ENCODE peak calls at places on chromosomes 3 and 15, in five cellular contexts. One of them, this sample, is unnamed.

GRCh38 chr15:69666441-69666882 is 213.8 kb downstream of the RPLP1 start:
- DNase-seq in adipocyte: peak; percentile 2
- DNase-seq in mammary epithelial cell: peak; percentile 27
- DNase-seq in Karpas-422: no peak
- DNase-seq in endodermal cell: no peak
- DNase-seq in this sample: no peak

GRCh38 chr3:16548721-16549120 is 35.2 kb upstream of the RFTN1 start:
- DNase-seq in Karpas-422: no peak
- DNase-seq in endodermal cell: no peak
- DNase-seq in mammary epithelial cell: peak; percentile 93
- DNase-seq in adipocyte: peak; percentile 23
- DNase-seq in this sample: peak; percentile 72

GRCh38 chr3:194276768-194277546 is 74.2 kb downstream of the CPN2 start:
- DNase-seq in mammary epithelial cell: no peak
- DNase-seq in endodermal cell: peak; percentile 66
- DNase-seq in adipocyte: peak; percentile 53
- DNase-seq in Karpas-422: no peak
- DNase-seq in this sample: no peak

GRCh38 chr3:126753191-126754160 is 49.4 kb downstream of the CHCHD6 start:
- DNase-seq in endodermal cell: no peak
- DNase-seq in mammary epithelial cell: peak; percentile 88
- DNase-seq in Karpas-422: no peak
- DNase-seq in adipocyte: peak; percentile 80
- DNase-seq in this sample: no peak

GRCh38 chr3:35908366-35909232 is 269.3 kb downstream of the ARPP21 start:
- DNase-seq in Karpas-422: peak; percentile 88
- DNase-seq in adipocyte: peak; percentile 90
- DNase-seq in mammary epithelial cell: peak; percentile 41
- DNase-seq in endodermal cell: peak; percentile 91
- DNase-seq in this sample: peak; percentile 80

GRCh38 chr3:104909188-104909587 is 457.5 kb upstream of the ALCAM start:
- DNase-seq in Karpas-422: no peak
- DNase-seq in endodermal cell: no peak
- DNase-seq in adipocyte: peak; percentile 75
- DNase-seq in mammary epithelial cell: peak; percentile 44
- DNase-seq in this sample: peak; percentile 79

GRCh38 chr3:38587548-38588131 is 61.8 kb downstream of the SCN5A start:
- DNase-seq in mammary epithelial cell: no peak
- DNase-seq in endodermal cell: peak; percentile 42
- DNase-seq in adipocyte: no peak
- DNase-seq in Karpas-422: no peak
- DNase-seq in this sample: no peak

GRCh38 chr3:172511783-172512357 is 11.4 kb downstream of the TNFSF10 start:
- DNase-seq in endodermal cell: no peak
- DNase-seq in Karpas-422: no peak
- DNase-seq in mammary epithelial cell: no peak
- DNase-seq in adipocyte: no peak
- DNase-seq in this sample: no peak

GRCh38 chr3:188037116-188037718 is 116.7 kb upstream of the LPP start:
- DNase-seq in mammary epithelial cell: peak; percentile 48
- DNase-seq in endodermal cell: peak; percentile 76
- DNase-seq in adipocyte: peak; percentile 19
- DNase-seq in Karpas-422: no peak
- DNase-seq in this sample: no peak

GRCh38 chr15:94119923-94120775 is 111.2 kb upstream of the MCTP2 start:
- DNase-seq in endodermal cell: peak; percentile 84
- DNase-seq in mammary epithelial cell: peak; percentile 75
- DNase-seq in adipocyte: peak; percentile 88
- DNase-seq in Karpas-422: peak; percentile 92
- DNase-seq in this sample: peak; percentile 52

GRCh38 chr3:30511524-30512278 is 94.7 kb upstream of the TGFBR2 start:
- DNase-seq in adipocyte: peak; percentile 95
- DNase-seq in endodermal cell: no peak
- DNase-seq in mammary epithelial cell: peak; percentile 97
- DNase-seq in Karpas-422: no peak
- DNase-seq in this sample: peak; percentile 97

GRCh38 chr3:134803051-134803505 is 8.0 kb downstream of the EPHB1 start:
- DNase-seq in Karpas-422: no peak
- DNase-seq in mammary epithelial cell: no peak
- DNase-seq in adipocyte: no peak
- DNase-seq in endodermal cell: peak; percentile 66
- DNase-seq in this sample: no peak

GRCh38 chr3:25033407-25034029 is 394.5 kb upstream of the RARB start:
- DNase-seq in endodermal cell: peak; percentile 87
- DNase-seq in adipocyte: peak; percentile 50
- DNase-seq in mammary epithelial cell: peak; percentile 35
- DNase-seq in Karpas-422: peak; percentile 88
- DNase-seq in this sample: no peak

GRCh38 chr3:17075907-17076306 is 191.2 kb downstream of the PLCL2 start:
- DNase-seq in mammary epithelial cell: no peak
- DNase-seq in adipocyte: no peak
- DNase-seq in Karpas-422: no peak
- DNase-seq in endodermal cell: no peak
- DNase-seq in this sample: no peak

GRCh38 chr3:87702600-87702999 is 356.2 kb downstream of the CGGBP1 start:
- DNase-seq in adipocyte: no peak
- DNase-seq in endodermal cell: no peak
- DNase-seq in Karpas-422: no peak
- DNase-seq in mammary epithelial cell: no peak
- DNase-seq in this sample: no peak

GRCh38 chr3:119104031-119104430 is 41.9 kb upstream of the TEX55 start:
- DNase-seq in endodermal cell: no peak
- DNase-seq in adipocyte: no peak
- DNase-seq in mammary epithelial cell: no peak
- DNase-seq in Karpas-422: no peak
- DNase-seq in this sample: no peak

GRCh38 chr15:95296626-95297025 is 1033.9 kb upstream of the NR2F2 start:
- DNase-seq in endodermal cell: no peak
- DNase-seq in mammary epithelial cell: no peak
- DNase-seq in adipocyte: no peak
- DNase-seq in Karpas-422: no peak
- DNase-seq in this sample: no peak

GRCh38 chr15:74831813-74832495 is 5.5 kb downstream of the CPLX3 start:
- DNase-seq in mammary epithelial cell: no peak
- DNase-seq in adipocyte: no peak
- DNase-seq in Karpas-422: no peak
- DNase-seq in endodermal cell: no peak
- DNase-seq in this sample: no peak

GRCh38 chr3:168467085-168467714 is 371.5 kb upstream of the GOLIM4 start:
- DNase-seq in adipocyte: peak; percentile 85
- DNase-seq in mammary epithelial cell: peak; percentile 9
- DNase-seq in endodermal cell: peak; percentile 59
- DNase-seq in Karpas-422: no peak
- DNase-seq in this sample: peak; percentile 54

GRCh38 chr3:119631529-119631928 is 28.9 kb downstream of the POPDC2 start:
- DNase-seq in endodermal cell: no peak
- DNase-seq in Karpas-422: no peak
- DNase-seq in mammary epithelial cell: no peak
- DNase-seq in adipocyte: peak; percentile 5
- DNase-seq in this sample: no peak

GRCh38 chr15:77107068-77107467 is 36.2 kb upstream of the TSPAN3 start:
- DNase-seq in mammary epithelial cell: no peak
- DNase-seq in endodermal cell: no peak
- DNase-seq in Karpas-422: no peak
- DNase-seq in adipocyte: peak; percentile 45
- DNase-seq in this sample: peak; percentile 11

GRCh38 chr15:61731081-61731480 is 329.2 kb downstream of the VPS13C start:
- DNase-seq in mammary epithelial cell: no peak
- DNase-seq in Karpas-422: no peak
- DNase-seq in endodermal cell: no peak
- DNase-seq in adipocyte: no peak
- DNase-seq in this sample: no peak

GRCh38 chr3:175432338-175433025 is 573.3 kb downstream of the NAALADL2 start:
- DNase-seq in endodermal cell: no peak
- DNase-seq in mammary epithelial cell: no peak
- DNase-seq in Karpas-422: no peak
- DNase-seq in adipocyte: peak; percentile 65
- DNase-seq in this sample: peak; percentile 57

GRCh38 chr3:127524300-127524896 is 66.1 kb downstream of the TPRA1 start:
- DNase-seq in Karpas-422: peak; percentile 6
- DNase-seq in adipocyte: no peak
- DNase-seq in mammary epithelial cell: no peak
- DNase-seq in endodermal cell: no peak
- DNase-seq in this sample: no peak

GRCh38 chr3:162491957-162492356 is 995.3 kb downstream of the OTOL1 start:
- DNase-seq in endodermal cell: no peak
- DNase-seq in adipocyte: peak; percentile 54
- DNase-seq in Karpas-422: no peak
- DNase-seq in mammary epithelial cell: no peak
- DNase-seq in this sample: peak; percentile 14

GRCh38 chr15:43370975-43371974 is at the start of the genes TUBGCP4 and ZSCAN29:
- DNase-seq in adipocyte: peak; percentile 91
- DNase-seq in mammary epithelial cell: peak; percentile 64
- DNase-seq in Karpas-422: peak; percentile 96
- DNase-seq in endodermal cell: peak; percentile 97
- DNase-seq in this sample: peak; percentile 59

GRCh38 chr15:101578443-101578894 is 73.7 kb downstream of the TM2D3 start:
- DNase-seq in endodermal cell: peak; percentile 86
- DNase-seq in adipocyte: no peak
- DNase-seq in Karpas-422: peak; percentile 61
- DNase-seq in mammary epithelial cell: peak; percentile 28
- DNase-seq in this sample: no peak

GRCh38 chr3:178583963-178584575 is 47.8 kb downstream of the KCNMB2 start:
- DNase-seq in endodermal cell: no peak
- DNase-seq in adipocyte: no peak
- DNase-seq in Karpas-422: no peak
- DNase-seq in mammary epithelial cell: no peak
- DNase-seq in this sample: no peak

GRCh38 chr3:32614956-32615355 is 44.3 kb upstream of the DYNC1LI1 start:
- DNase-seq in Karpas-422: no peak
- DNase-seq in endodermal cell: no peak
- DNase-seq in mammary epithelial cell: peak; percentile 6
- DNase-seq in adipocyte: peak; percentile 57
- DNase-seq in this sample: peak; percentile 57

GRCh38 chr3:152176998-152177397 is 91.7 kb upstream of the MBNL1 start:
- DNase-seq in mammary epithelial cell: no peak
- DNase-seq in Karpas-422: no peak
- DNase-seq in endodermal cell: no peak
- DNase-seq in adipocyte: no peak
- DNase-seq in this sample: peak; percentile 12
- H3K4me3 ChIP-seq in mammary epithelial cell: no peak overlapping the region
- H3K4me3 ChIP-seq in Karpas-422: no peak overlapping the region
- H3K4me3 ChIP-seq in endodermal cell: no peak overlapping the region
- H3K4me3 ChIP-seq in adipocyte: no peak overlapping the region
- H3K4me3 ChIP-seq in this sample: no peak overlapping the region

GRCh38 chr15:28094732-28095521 is 4.2 kb downstream of the OCA2 start:
- DNase-seq in endodermal cell: peak; percentile 86
- DNase-seq in adipocyte: no peak
- DNase-seq in Karpas-422: no peak
- DNase-seq in mammary epithelial cell: no peak
- DNase-seq in this sample: no peak

GRCh38 chr15:28096720-28097431 is 2.2 kb downstream of the OCA2 start:
- DNase-seq in Karpas-422: no peak
- DNase-seq in adipocyte: peak; percentile 44
- DNase-seq in mammary epithelial cell: no peak
- DNase-seq in endodermal cell: peak; percentile 79
- DNase-seq in this sample: peak; percentile 47

GRCh38 chr15:28097656-28098359 is 1.3 kb downstream of the OCA2 start:
- DNase-seq in endodermal cell: peak; percentile 36
- DNase-seq in adipocyte: no peak
- DNase-seq in Karpas-422: no peak
- DNase-seq in mammary epithelial cell: no peak
- DNase-seq in this sample: no peak

GRCh38 chr15:28098360-28098765 is 752 bp downstream of the OCA2 start:
- DNase-seq in endodermal cell: no peak
- DNase-seq in Karpas-422: no peak
- DNase-seq in mammary epithelial cell: no peak
- DNase-seq in adipocyte: peak; percentile 7
- DNase-seq in this sample: no peak

DNA sequence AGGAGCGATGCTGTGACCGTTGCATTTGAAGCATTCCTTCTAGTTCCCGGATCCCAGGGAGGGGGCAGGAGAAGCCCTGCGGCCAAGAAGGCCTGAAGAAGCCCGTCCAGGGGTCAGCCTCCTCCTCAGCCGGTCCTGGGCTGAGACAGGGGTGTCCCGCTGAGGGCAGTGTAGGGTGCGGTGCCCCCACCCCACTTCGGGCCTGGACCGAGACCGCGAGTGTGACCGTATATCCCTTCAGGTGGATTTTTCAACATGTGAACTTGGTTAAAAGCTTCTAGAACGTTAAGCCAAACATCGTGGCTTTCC is 2.8 kb downstream of the OCA2 start:
- DNase-seq in Karpas-422: no peak
- DNase-seq in endodermal cell: no peak
- DNase-seq in mammary epithelial cell: no peak
- DNase-seq in adipocyte: no peak
- DNase-seq in this sample: peak; percentile 41
- H3K4me3 ChIP-seq in Karpas-422: no peak overlapping the region
- H3K4me3 ChIP-seq in endodermal cell: peak overlapping the region; percentile 68
- H3K4me3 ChIP-seq in mammary epithelial cell: peak overlapping the region; percentile 39
- H3K4me3 ChIP-seq in adipocyte: peak overlapping the region; percentile 78
- H3K4me3 ChIP-seq in this sample: peak overlapping the region; percentile 42

DNA sequence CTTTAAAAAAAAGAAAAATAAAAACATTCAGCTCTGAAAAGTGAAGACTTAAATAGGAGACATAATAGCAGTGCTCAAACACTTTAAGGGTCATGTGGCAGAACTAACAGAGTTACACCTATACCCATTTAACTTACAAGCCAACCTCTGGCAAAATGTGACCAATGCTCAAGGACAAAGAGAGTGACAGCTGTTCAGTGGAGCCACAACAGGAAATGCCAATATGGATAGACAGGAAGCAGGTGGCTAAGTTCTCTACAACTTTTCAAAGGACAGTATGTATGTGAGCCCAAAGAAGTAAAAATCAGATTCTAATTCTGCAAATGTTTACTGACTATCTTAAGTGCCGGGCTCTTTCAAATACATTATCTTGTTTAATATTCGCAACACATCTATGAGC is 3.4 kb downstream of the TMCC1 start:
- DNase-seq in adipocyte: no peak
- DNase-seq in Karpas-422: no peak
- DNase-seq in mammary epithelial cell: no peak
- DNase-seq in endodermal cell: no peak
- DNase-seq in this sample: no peak
- H3K4me3 ChIP-seq in adipocyte: no peak overlapping the region
- H3K4me3 ChIP-seq in Karpas-422: no peak overlapping the region
- H3K4me3 ChIP-seq in mammary epithelial cell: no peak overlapping the region
- H3K4me3 ChIP-seq in endodermal cell: peak overlapping the region; percentile 93
- H3K4me3 ChIP-seq in this sample: no peak overlapping the region

GRCh38 chr3:116001063-116001765 is 377.9 kb downstream of the GAP43 start:
- DNase-seq in Karpas-422: no peak
- DNase-seq in mammary epithelial cell: peak; percentile 8
- DNase-seq in endodermal cell: no peak
- DNase-seq in adipocyte: peak; percentile 34
- DNase-seq in this sample: no peak

GRCh38 chr3:115996420-115997108 is 373.3 kb downstream of the GAP43 start:
- DNase-seq in adipocyte: no peak
- DNase-seq in endodermal cell: no peak
- DNase-seq in Karpas-422: no peak
- DNase-seq in mammary epithelial cell: no peak
- DNase-seq in this sample: no peak

GRCh38 chr3:116000315-116000714 is 377.0 kb downstream of the GAP43 start:
- DNase-seq in Karpas-422: no peak
- DNase-seq in adipocyte: peak; percentile 66
- DNase-seq in mammary epithelial cell: peak; percentile 95
- DNase-seq in endodermal cell: no peak
- DNase-seq in this sample: peak; percentile 94

GRCh38 chr3:115999598-115999997 is 376.3 kb downstream of the GAP43 start:
- DNase-seq in adipocyte: no peak
- DNase-seq in mammary epithelial cell: no peak
- DNase-seq in endodermal cell: peak; percentile 79
- DNase-seq in Karpas-422: no peak
- DNase-seq in this sample: peak; percentile 23

GRCh38 chr3:115999001-115999400 is 375.7 kb downstream of the GAP43 start:
- DNase-seq in Karpas-422: no peak
- DNase-seq in adipocyte: no peak
- DNase-seq in mammary epithelial cell: no peak
- DNase-seq in endodermal cell: no peak
- DNase-seq in this sample: no peak
- H3K4me3 ChIP-seq in Karpas-422: no peak overlapping the region
- H3K4me3 ChIP-seq in adipocyte: no peak overlapping the region
- H3K4me3 ChIP-seq in mammary epithelial cell: no peak overlapping the region
- H3K4me3 ChIP-seq in endodermal cell: no peak overlapping the region
- H3K4me3 ChIP-seq in this sample: no peak overlapping the region

This sample was measured in foreskin fibroblast.